ENCODE peak calls at places on chromosomes 1 and 21, in six cellular contexts. E is activated CD4-positive, alpha-beta T cell treated with anti-CD3 and anti-CD28 coated beads for 24 hours; D is NCI-H748 treated with DMSO at 0.1 percent for 48 hours; H is NCI-H2081; V is stimulated activated CD8-positive, alpha-beta memory T cell treated with anti-CD3 and anti-CD28 coated beads, Interleukin-4, amount 100 ng/mL, for 24 hours; F is DMS153. N is an unnamed sample.

GRCh38 chr1:59342801-59343575 is 46.1 kb downstream of the FGGY start:
- DNase-seq in E (no peak), D (no peak), H (no peak), V (no peak), F (no peak), N (no peak)

GRCh38 chr1:175887981-175888428 is 144.6 kb upstream of the TNR start:
- DNase-seq in E (peak), D (peak), H (peak), V (peak), F (peak), N (peak)

GRCh38 chr1:203520315-203520714 is 26.4 kb downstream of the OPTC start:
- DNase-seq in E (no peak), D (no peak), H (no peak), V (no peak), F (no peak), N (no peak)

GRCh38 chr1:3505161-3505560 is 50.7 kb downstream of the ARHGEF16 start:
- DNase-seq in E (no peak), D (no peak), H (no peak), V (no peak), F (no peak), N (no peak)

GRCh38 chr1:211323156-211324063 is 3.2 kb upstream of the TRAF5 start:
- DNase-seq in E (peak), D (peak), H (peak), V (peak), F (peak), N (peak)

GRCh38 chr1:9201421-9202239 is 32.9 kb upstream of the H6PD start:
- DNase-seq in E (no peak), D (no peak), H (no peak), V (no peak), F (no peak), N (no peak)

GRCh38 chr1:28775121-28775942 is 36.6 kb upstream of the OPRD1 start:
- DNase-seq in E (peak), D (no peak), H (peak), V (peak), F (peak), N (peak)

GRCh38 chr1:36088265-36088576 is 471 bp upstream of the ADPRS start:
- DNase-seq in E (no peak), D (no peak), H (no peak), V (no peak), F (no peak), N (no peak)

GRCh38 chr21:23951251-23951650 is 1656.0 kb downstream of the MRPL39 start:
- DNase-seq in E (no peak), D (no peak), H (no peak), V (no peak), F (no peak), N (no peak)

GRCh38 chr1:1630965-1631792 is 794 bp upstream of the MMP23B start:
- DNase-seq in E (no peak), D (no peak), H (no peak), V (no peak), F (no peak), N (no peak)

GRCh38 chr1:157725214-157725577 is 24.6 kb upstream of the FCRL3 start:
- DNase-seq in E (no peak), D (no peak), H (no peak), V (no peak), F (no peak), N (no peak)

GRCh38 chr21:45286671-45287437 is 841 bp downstream of the POFUT2 start:
- DNase-seq in E (no peak), D (no peak), H (no peak), V (no peak), F (no peak), N (no peak)

GRCh38 chr1:202255343-202255742 is 61.7 kb downstream of the LGR6 start:
- DNase-seq in E (no peak), D (no peak), H (no peak), V (no peak), F (no peak), N (no peak)

GRCh38 chr1:54664364-54664763 is 22.8 kb downstream of the MROH7 start:
- DNase-seq in E (no peak), D (no peak), H (no peak), V (no peak), F (no peak), N (no peak)

GRCh38 chr1:47547753-47548152 is 109.9 kb downstream of the FOXD2 start:
- DNase-seq in E (no peak), D (no peak), H (no peak), V (no peak), F (no peak), N (no peak)

GRCh38 chr21:36647279-36648093 is 51.4 kb upstream of the SIM2 start:
- DNase-seq in E (no peak), D (no peak), H (no peak), V (no peak), F (peak), N (no peak)

GRCh38 chr1:156618853-156619581 is at the start of gene HAPLN2:
- DNase-seq in E (no peak), D (no peak), H (peak), V (no peak), F (no peak), N (no peak)

GRCh38 chr1:113905435-113905861 is 322 bp downstream of the DCLRE1B start:
- DNase-seq in E (no peak), D (peak), H (peak), V (peak), F (no peak), N (no peak)

GRCh38 chr1:6613361-6614018 is at the start of gene PHF13:
- DNase-seq in E (peak), D (peak), H (peak), V (peak), F (peak), N (peak)

GRCh38 chr1:23787701-23788100 is 3.2 kb upstream of the LYPLA2 start:
- DNase-seq in E (no peak), D (no peak), H (no peak), V (no peak), F (no peak), N (no peak)

GRCh38 chr1:59641861-59642260 is 172.9 kb upstream of the HOOK1 start:
- DNase-seq in E (no peak), D (no peak), H (no peak), V (no peak), F (no peak), N (no peak)

GRCh38 chr1:170634819-170635410 is 29.0 kb upstream of the PRRX1 start:
- DNase-seq in E (no peak), D (no peak), H (no peak), V (no peak), F (no peak), N (no peak)

GRCh38 chr1:13604191-13604590 is 20.6 kb downstream of the PDPN start:
- DNase-seq in E (no peak), D (no peak), H (no peak), V (no peak), F (no peak), N (no peak)

GRCh38 chr1:178895928-178896327 is 25.1 kb upstream of the ANGPTL1 start:
- DNase-seq in E (no peak), D (no peak), H (no peak), V (no peak), F (no peak), N (no peak)

GRCh38 chr1:203351037-203351625 is at the start of gene FMOD:
- DNase-seq in E (no peak), D (no peak), H (peak), V (no peak), F (peak), N (no peak)

GRCh38 chr1:2543543-2544092 is 12.6 kb upstream of the TNFRSF14 start:
- DNase-seq in E (no peak), D (no peak), H (peak), V (no peak), F (peak), N (no peak)

GRCh38 chr1:43363935-43364525 is 3.8 kb downstream of the ELOVL1 start:
- DNase-seq in E (no peak), D (no peak), H (no peak), V (no peak), F (no peak), N (no peak)

GRCh38 chr1:20411196-20411980 is 74.6 kb downstream of the CAMK2N1 start:
- DNase-seq in E (no peak), D (no peak), H (no peak), V (no peak), F (no peak), N (no peak)

GRCh38 chr1:6871300-6871972 is 86.2 kb downstream of the CAMTA1 start:
- DNase-seq in E (no peak), D (no peak), H (no peak), V (no peak), F (no peak), N (no peak)

N was measured in LNCaP clone FGC.